ENCODE peak calls at places on chromosomes 5 and 9, in eight cellular contexts. One of them, this sample, is unnamed.

GRCh38 chr9:34961574-34962480 is 3.7 kb downstream of the PHF24 start:
- DNase-seq in EL: peak
- DNase-seq in nucleus accumbens: no peak
- DNase-seq in MV-4-11: no peak
- DNase-seq in mesendoderm: no peak
- DNase-seq in stimulated activated CD4-positive, alpha-beta T cell treated with anti-CD3 and anti-CD28 coated beads, Interleukin-1b, Interleukin-23, amount 100 ng/mL, for 4 hours: no peak
- DNase-seq in endothelial cell: no peak
- DNase-seq in IMR-90: peak
- DNase-seq in this sample: no peak

GRCh38 chr9:94804917-94805544 is 78.5 kb downstream of the AOPEP start:
- DNase-seq in EL: no peak
- DNase-seq in nucleus accumbens: no peak
- DNase-seq in MV-4-11: peak
- DNase-seq in mesendoderm: no peak
- DNase-seq in stimulated activated CD4-positive, alpha-beta T cell treated with anti-CD3 and anti-CD28 coated beads, Interleukin-1b, Interleukin-23, amount 100 ng/mL, for 4 hours: no peak
- DNase-seq in endothelial cell: no peak
- DNase-seq in IMR-90: no peak
- DNase-seq in this sample: no peak

GRCh38 chr5:54944364-54944763 is 41.0 kb downstream of the ESM1 start:
- DNase-seq in EL: peak
- DNase-seq in nucleus accumbens: no peak
- DNase-seq in MV-4-11: peak
- DNase-seq in mesendoderm: no peak
- DNase-seq in stimulated activated CD4-positive, alpha-beta T cell treated with anti-CD3 and anti-CD28 coated beads, Interleukin-1b, Interleukin-23, amount 100 ng/mL, for 4 hours: peak
- DNase-seq in endothelial cell: peak
- DNase-seq in IMR-90: peak
- DNase-seq in this sample: no peak

GRCh38 chr9:111222757-111223156 is 107.3 kb downstream of the OR2K2 start:
- DNase-seq in EL: no peak
- DNase-seq in nucleus accumbens: no peak
- DNase-seq in MV-4-11: no peak
- DNase-seq in mesendoderm: no peak
- DNase-seq in stimulated activated CD4-positive, alpha-beta T cell treated with anti-CD3 and anti-CD28 coated beads, Interleukin-1b, Interleukin-23, amount 100 ng/mL, for 4 hours: no peak
- DNase-seq in endothelial cell: no peak
- DNase-seq in IMR-90: no peak
- DNase-seq in this sample: no peak

GRCh38 chr5:66230551-66230950 is 86.5 kb downstream of the SREK1 start:
- DNase-seq in EL: peak
- DNase-seq in nucleus accumbens: no peak
- DNase-seq in MV-4-11: no peak
- DNase-seq in mesendoderm: peak
- DNase-seq in stimulated activated CD4-positive, alpha-beta T cell treated with anti-CD3 and anti-CD28 coated beads, Interleukin-1b, Interleukin-23, amount 100 ng/mL, for 4 hours: no peak
- DNase-seq in endothelial cell: peak
- DNase-seq in IMR-90: no peak
- DNase-seq in this sample: no peak

GRCh38 chr5:74182603-74183002 is 457.9 kb downstream of the ENC1 start:
- DNase-seq in EL: no peak
- DNase-seq in nucleus accumbens: no peak
- DNase-seq in MV-4-11: no peak
- DNase-seq in mesendoderm: no peak
- DNase-seq in stimulated activated CD4-positive, alpha-beta T cell treated with anti-CD3 and anti-CD28 coated beads, Interleukin-1b, Interleukin-23, amount 100 ng/mL, for 4 hours: no peak
- DNase-seq in endothelial cell: no peak
- DNase-seq in IMR-90: no peak
- DNase-seq in this sample: no peak

GRCh38 chr5:62596691-62597090 is 18.1 kb downstream of the LRRC70 start:
- DNase-seq in EL: peak
- DNase-seq in nucleus accumbens: no peak
- DNase-seq in MV-4-11: no peak
- DNase-seq in mesendoderm: no peak
- DNase-seq in stimulated activated CD4-positive, alpha-beta T cell treated with anti-CD3 and anti-CD28 coated beads, Interleukin-1b, Interleukin-23, amount 100 ng/mL, for 4 hours: no peak
- DNase-seq in endothelial cell: no peak
- DNase-seq in IMR-90: peak
- DNase-seq in this sample: no peak

GRCh38 chr9:88852794-88853193 is 138.5 kb upstream of the S1PR3 start:
- DNase-seq in EL: peak
- DNase-seq in nucleus accumbens: no peak
- DNase-seq in MV-4-11: peak
- DNase-seq in mesendoderm: peak
- DNase-seq in stimulated activated CD4-positive, alpha-beta T cell treated with anti-CD3 and anti-CD28 coated beads, Interleukin-1b, Interleukin-23, amount 100 ng/mL, for 4 hours: no peak
- DNase-seq in endothelial cell: no peak
- DNase-seq in IMR-90: peak
- DNase-seq in this sample: no peak

GRCh38 chr9:76321185-76321828 is 72.9 kb downstream of the RFK start:
- DNase-seq in EL: peak
- DNase-seq in nucleus accumbens: no peak
- DNase-seq in MV-4-11: no peak
- DNase-seq in mesendoderm: peak
- DNase-seq in stimulated activated CD4-positive, alpha-beta T cell treated with anti-CD3 and anti-CD28 coated beads, Interleukin-1b, Interleukin-23, amount 100 ng/mL, for 4 hours: no peak
- DNase-seq in endothelial cell: no peak
- DNase-seq in IMR-90: peak
- DNase-seq in this sample: no peak

GRCh38 chr5:2751592-2752021 is at the start of gene IRX2:
- DNase-seq in EL: peak
- DNase-seq in nucleus accumbens: peak
- DNase-seq in MV-4-11: no peak
- DNase-seq in mesendoderm: peak
- DNase-seq in stimulated activated CD4-positive, alpha-beta T cell treated with anti-CD3 and anti-CD28 coated beads, Interleukin-1b, Interleukin-23, amount 100 ng/mL, for 4 hours: no peak
- DNase-seq in endothelial cell: peak
- DNase-seq in IMR-90: peak
- DNase-seq in this sample: no peak

GRCh38 chr9:130186839-130187522 is 14.8 kb downstream of the NCS1 start:
- DNase-seq in EL: peak
- DNase-seq in nucleus accumbens: peak
- DNase-seq in MV-4-11: peak
- DNase-seq in mesendoderm: peak
- DNase-seq in stimulated activated CD4-positive, alpha-beta T cell treated with anti-CD3 and anti-CD28 coated beads, Interleukin-1b, Interleukin-23, amount 100 ng/mL, for 4 hours: no peak
- DNase-seq in endothelial cell: no peak
- DNase-seq in IMR-90: peak
- DNase-seq in this sample: no peak

GRCh38 chr9:114098021-114098659 is 952 bp downstream of the KIF12 start:
- DNase-seq in EL: no peak
- DNase-seq in nucleus accumbens: peak
- DNase-seq in MV-4-11: no peak
- DNase-seq in mesendoderm: peak
- DNase-seq in stimulated activated CD4-positive, alpha-beta T cell treated with anti-CD3 and anti-CD28 coated beads, Interleukin-1b, Interleukin-23, amount 100 ng/mL, for 4 hours: no peak
- DNase-seq in endothelial cell: peak
- DNase-seq in IMR-90: no peak
- DNase-seq in this sample: no peak